ENCODE peak calls at places on chromosomes 11 and 22, in six cellular contexts. One of them, this sample, is unnamed.

GRCh38 chr11:24575392-24575791 is 78.5 kb downstream of the LUZP2 start:
- DNase-seq in adipocyte: peak; percentile 51
- DNase-seq in endodermal cell: no peak
- DNase-seq in IMR-90: peak; percentile 75
- DNase-seq in HCT116: no peak
- DNase-seq in colonic mucosa: no peak
- DNase-seq in this sample: no peak

GRCh38 chr11:87097582-87097981 is 59.8 kb downstream of the TMEM135 start:
- DNase-seq in IMR-90: peak; percentile 27
- DNase-seq in HCT116: peak; percentile 19
- DNase-seq in adipocyte: peak; percentile 31
- DNase-seq in colonic mucosa: peak; percentile 61
- DNase-seq in endodermal cell: peak; percentile 84
- DNase-seq in this sample: peak; percentile 95

GRCh38 chr22:36385491-36386350 is 2.0 kb downstream of the MYH9 start:
- DNase-seq in adipocyte: peak; percentile 68
- DNase-seq in endodermal cell: no peak
- DNase-seq in colonic mucosa: peak; percentile 58
- DNase-seq in IMR-90: no peak
- DNase-seq in HCT116: no peak
- DNase-seq in this sample: peak; percentile 67

GRCh38 chr11:132650969-132651720 is 881.2 kb downstream of the OPCML start:
- DNase-seq in adipocyte: no peak
- DNase-seq in colonic mucosa: no peak
- DNase-seq in HCT116: no peak
- DNase-seq in endodermal cell: no peak
- DNase-seq in IMR-90: no peak
- DNase-seq in this sample: no peak

GRCh38 chr22:35328472-35328885 is 28.8 kb downstream of the TOM1 start:
- DNase-seq in endodermal cell: no peak
- DNase-seq in HCT116: no peak
- DNase-seq in colonic mucosa: no peak
- DNase-seq in IMR-90: no peak
- DNase-seq in adipocyte: no peak
- DNase-seq in this sample: no peak

GRCh38 chr11:210122-210802 is 2.8 kb downstream of the RIC8A start:
- DNase-seq in adipocyte: peak; percentile 66
- DNase-seq in HCT116: no peak
- DNase-seq in endodermal cell: no peak
- DNase-seq in colonic mucosa: peak; percentile 15
- DNase-seq in IMR-90: peak; percentile 88
- DNase-seq in this sample: no peak

GRCh38 chr11:2797741-2798361 is 87.7 kb downstream of the CDKN1C start:
- DNase-seq in endodermal cell: peak; percentile 27
- DNase-seq in HCT116: no peak
- DNase-seq in IMR-90: no peak
- DNase-seq in colonic mucosa: peak; percentile 13
- DNase-seq in adipocyte: no peak
- DNase-seq in this sample: no peak

GRCh38 chr22:23152238-23153114 is 7.2 kb downstream of the RAB36 start:
- DNase-seq in endodermal cell: no peak
- DNase-seq in HCT116: no peak
- DNase-seq in IMR-90: no peak
- DNase-seq in adipocyte: no peak
- DNase-seq in colonic mucosa: no peak
- DNase-seq in this sample: peak; percentile 84

GRCh38 chr11:93323747-93324146 is 6.8 kb upstream of the DEUP1 start:
- DNase-seq in colonic mucosa: no peak
- DNase-seq in IMR-90: no peak
- DNase-seq in endodermal cell: no peak
- DNase-seq in HCT116: no peak
- DNase-seq in adipocyte: no peak
- DNase-seq in this sample: no peak

GRCh38 chr11:120112174-120112796 is 25.6 kb downstream of the TRIM29 start:
- DNase-seq in IMR-90: no peak
- DNase-seq in endodermal cell: peak; percentile 70
- DNase-seq in HCT116: no peak
- DNase-seq in colonic mucosa: no peak
- DNase-seq in adipocyte: no peak
- DNase-seq in this sample: peak; percentile 42

GRCh38 chr11:121930004-121930965 is 185.7 kb downstream of the BLID start:
- DNase-seq in adipocyte: peak; percentile 53
- DNase-seq in HCT116: no peak
- DNase-seq in colonic mucosa: no peak
- DNase-seq in endodermal cell: no peak
- DNase-seq in IMR-90: peak; percentile 13
- DNase-seq in this sample: no peak

GRCh38 chr11:57321388-57321995 is 3.3 kb downstream of the TNKS1BP1 start:
- DNase-seq in colonic mucosa: peak; percentile 62
- DNase-seq in HCT116: no peak
- DNase-seq in adipocyte: no peak
- DNase-seq in IMR-90: no peak
- DNase-seq in endodermal cell: no peak
- DNase-seq in this sample: no peak

GRCh38 chr11:73939096-73939495 is 11.7 kb upstream of the DNAJB13 start:
- DNase-seq in adipocyte: no peak
- DNase-seq in endodermal cell: no peak
- DNase-seq in colonic mucosa: no peak
- DNase-seq in HCT116: no peak
- DNase-seq in IMR-90: no peak
- DNase-seq in this sample: no peak

GRCh38 chr11:104000798-104001197 is 35.6 kb upstream of the DDI1 start:
- DNase-seq in colonic mucosa: no peak
- DNase-seq in endodermal cell: no peak
- DNase-seq in adipocyte: no peak
- DNase-seq in HCT116: no peak
- DNase-seq in IMR-90: peak; percentile 67
- DNase-seq in this sample: no peak

GRCh38 chr11:99015634-99016454 is 4.9 kb upstream of the CNTN5 start:
- DNase-seq in adipocyte: peak; percentile 78
- DNase-seq in endodermal cell: no peak
- DNase-seq in HCT116: peak; percentile 12
- DNase-seq in colonic mucosa: no peak
- DNase-seq in IMR-90: peak; percentile 51
- DNase-seq in this sample: peak; percentile 92

GRCh38 chr22:30423296-30423958 is 2.1 kb upstream of the MTFP1 start:
- DNase-seq in endodermal cell: no peak
- DNase-seq in adipocyte: no peak
- DNase-seq in HCT116: no peak
- DNase-seq in colonic mucosa: no peak
- DNase-seq in IMR-90: no peak
- DNase-seq in this sample: no peak

GRCh38 chr22:44828193-44828592 is 75.8 kb downstream of the ARHGAP8 start:
- DNase-seq in IMR-90: no peak
- DNase-seq in adipocyte: no peak
- DNase-seq in colonic mucosa: no peak
- DNase-seq in HCT116: no peak
- DNase-seq in endodermal cell: peak; percentile 90
- DNase-seq in this sample: peak; percentile 78

GRCh38 chr11:123594188-123594901 is 60.1 kb downstream of the SCN3B start:
- DNase-seq in endodermal cell: no peak
- DNase-seq in colonic mucosa: no peak
- DNase-seq in HCT116: no peak
- DNase-seq in adipocyte: no peak
- DNase-seq in IMR-90: peak; percentile 37
- DNase-seq in this sample: no peak

GRCh38 chr11:4626207-4627105 is 10.8 kb upstream of the OR51D1 start:
- DNase-seq in HCT116: peak; percentile 75
- DNase-seq in colonic mucosa: peak; percentile 83
- DNase-seq in adipocyte: peak; percentile 75
- DNase-seq in IMR-90: peak; percentile 79
- DNase-seq in endodermal cell: peak; percentile 92
- DNase-seq in this sample: peak; percentile 93

GRCh38 chr11:126506789-126507188 is 151.3 kb downstream of the ST3GAL4 start:
- DNase-seq in endodermal cell: no peak
- DNase-seq in HCT116: no peak
- DNase-seq in adipocyte: no peak
- DNase-seq in colonic mucosa: no peak
- DNase-seq in IMR-90: no peak
- DNase-seq in this sample: no peak

GRCh38 chr11:94749367-94749766 is 18.8 kb upstream of the AMOTL1 start:
- DNase-seq in colonic mucosa: no peak
- DNase-seq in adipocyte: no peak
- DNase-seq in endodermal cell: no peak
- DNase-seq in HCT116: no peak
- DNase-seq in IMR-90: no peak
- DNase-seq in this sample: no peak

GRCh38 chr11:79397252-79397651 is 43.6 kb downstream of the TENM4 start:
- DNase-seq in adipocyte: no peak
- DNase-seq in colonic mucosa: no peak
- DNase-seq in HCT116: no peak
- DNase-seq in endodermal cell: no peak
- DNase-seq in IMR-90: peak; percentile 61
- DNase-seq in this sample: no peak

GRCh38 chr11:73262851-73263495 is 9.2 kb upstream of the P2RY6 start:
- DNase-seq in IMR-90: peak; percentile 52
- DNase-seq in adipocyte: peak; percentile 22
- DNase-seq in endodermal cell: peak; percentile 31
- DNase-seq in colonic mucosa: no peak
- DNase-seq in HCT116: no peak
- DNase-seq in this sample: no peak

GRCh38 chr11:17581036-17581731 is 34.1 kb downstream of the OTOG start:
- DNase-seq in adipocyte: no peak
- DNase-seq in HCT116: no peak
- DNase-seq in endodermal cell: peak; percentile 35
- DNase-seq in IMR-90: no peak
- DNase-seq in colonic mucosa: no peak
- DNase-seq in this sample: no peak

GRCh38 chr11:19525276-19525675 is 187.4 kb upstream of the NAV2 start:
- DNase-seq in colonic mucosa: no peak
- DNase-seq in HCT116: no peak
- DNase-seq in endodermal cell: no peak
- DNase-seq in adipocyte: no peak
- DNase-seq in IMR-90: no peak
- DNase-seq in this sample: no peak

DNA sequence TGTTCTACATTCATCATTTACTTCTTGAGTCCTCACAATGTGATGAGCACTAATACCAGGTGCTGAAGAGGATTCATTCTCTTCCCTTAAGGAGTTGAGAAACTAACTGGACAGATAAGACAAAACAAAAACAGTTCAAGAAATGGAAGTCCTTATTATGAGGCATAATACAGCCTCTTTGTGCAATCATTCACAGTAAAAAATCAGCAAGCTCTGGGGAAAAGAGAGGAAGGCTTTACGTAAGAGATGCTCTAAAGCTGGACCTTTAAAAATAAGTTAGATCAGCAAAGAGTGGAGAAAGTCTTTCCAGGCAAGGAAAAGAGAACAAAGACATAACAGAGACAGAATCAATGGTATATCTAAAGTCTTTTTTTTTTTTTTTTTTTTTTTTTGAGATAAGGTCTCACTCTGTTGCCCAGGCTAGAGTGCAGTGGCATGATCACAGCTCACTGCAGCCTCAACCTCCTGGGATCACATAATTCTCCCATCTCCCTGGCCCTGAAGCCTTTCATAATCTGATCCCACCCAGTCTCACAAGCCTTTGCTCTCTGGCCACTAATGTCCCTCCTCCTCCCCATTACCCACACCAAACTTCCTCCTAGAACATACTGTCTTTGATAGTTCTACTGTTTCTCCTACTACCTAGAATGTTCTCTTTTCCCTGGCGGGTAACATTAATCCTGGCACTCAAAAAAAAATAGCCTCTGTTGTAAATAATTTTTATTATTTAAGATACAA is 40.9 kb downstream of the MRTFA start:
- DNase-seq in endodermal cell: no peak
- DNase-seq in IMR-90: no peak
- DNase-seq in colonic mucosa: no peak
- DNase-seq in HCT116: no peak
- DNase-seq in adipocyte: no peak
- DNase-seq in this sample: no peak
- H3K9ac ChIP-seq in endodermal cell: no peak overlapping the region
- H3K9ac ChIP-seq in IMR-90: no peak overlapping the region
- H3K9ac ChIP-seq in colonic mucosa: no peak overlapping the region
- H3K9ac ChIP-seq in HCT116: no peak overlapping the region
- H3K9ac ChIP-seq in adipocyte: no peak overlapping the region
- H3K9ac ChIP-seq in this sample: no peak overlapping the region

GRCh38 chr11:85772700-85773099 is 38.2 kb downstream of the SYTL2 start:
- DNase-seq in adipocyte: peak; percentile 37
- DNase-seq in colonic mucosa: no peak
- DNase-seq in endodermal cell: no peak
- DNase-seq in HCT116: no peak
- DNase-seq in IMR-90: peak; percentile 87
- DNase-seq in this sample: no peak

GRCh38 chr11:85774256-85775097 is 36.5 kb downstream of the SYTL2 start:
- DNase-seq in HCT116: no peak
- DNase-seq in endodermal cell: no peak
- DNase-seq in IMR-90: no peak
- DNase-seq in adipocyte: no peak
- DNase-seq in colonic mucosa: no peak
- DNase-seq in this sample: no peak

GRCh38 chr11:85768473-85769146 is 42.3 kb downstream of the SYTL2 start:
- DNase-seq in colonic mucosa: no peak
- DNase-seq in HCT116: no peak
- DNase-seq in endodermal cell: no peak
- DNase-seq in adipocyte: no peak
- DNase-seq in IMR-90: no peak
- DNase-seq in this sample: no peak

GRCh38 chr11:85769758-85770157 is 41.2 kb downstream of the SYTL2 start:
- DNase-seq in colonic mucosa: no peak
- DNase-seq in endodermal cell: no peak
- DNase-seq in IMR-90: no peak
- DNase-seq in HCT116: no peak
- DNase-seq in adipocyte: no peak
- DNase-seq in this sample: no peak

DNA sequence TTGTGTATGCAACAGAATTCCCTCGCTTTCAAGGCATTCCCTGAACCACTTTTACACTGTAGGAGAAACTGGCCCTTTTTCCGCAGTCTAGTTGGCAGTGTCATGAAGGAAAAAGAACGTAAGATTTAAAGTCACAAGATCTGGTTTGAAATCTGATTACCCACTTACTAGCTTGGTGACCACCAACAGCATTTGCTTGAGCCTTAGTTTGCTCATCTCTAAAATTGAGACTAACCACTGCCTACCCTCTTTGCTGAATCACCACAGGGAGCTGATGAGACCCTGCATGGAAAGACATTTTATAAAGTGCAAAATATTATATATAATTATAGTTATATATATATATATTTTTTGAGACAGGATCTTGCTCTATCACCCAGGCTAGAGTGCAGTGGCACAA is 39.4 kb downstream of the SYTL2 start:
- DNase-seq in endodermal cell: no peak
- DNase-seq in IMR-90: no peak
- DNase-seq in adipocyte: no peak
- DNase-seq in HCT116: no peak
- DNase-seq in colonic mucosa: no peak
- DNase-seq in this sample: no peak
- H3K9ac ChIP-seq in endodermal cell: no peak overlapping the region
- H3K9ac ChIP-seq in IMR-90: no peak overlapping the region
- H3K9ac ChIP-seq in adipocyte: no peak overlapping the region
- H3K9ac ChIP-seq in HCT116: no peak overlapping the region
- H3K9ac ChIP-seq in colonic mucosa: no peak overlapping the region
- H3K9ac ChIP-seq in this sample: no peak overlapping the region

GRCh38 chr11:12207384-12208150 is 97.2 kb downstream of the MICAL2 start:
- DNase-seq in adipocyte: peak; percentile 49
- DNase-seq in colonic mucosa: no peak
- DNase-seq in IMR-90: peak; percentile 86
- DNase-seq in HCT116: no peak
- DNase-seq in endodermal cell: no peak
- DNase-seq in this sample: no peak
- H3K9ac ChIP-seq in adipocyte: no peak overlapping the region
- H3K9ac ChIP-seq in colonic mucosa: no peak overlapping the region
- H3K9ac ChIP-seq in IMR-90: peak overlapping the region; percentile 3
- H3K9ac ChIP-seq in HCT116: no peak overlapping the region
- H3K9ac ChIP-seq in endodermal cell: no peak overlapping the region
- H3K9ac ChIP-seq in this sample: no peak overlapping the region

GRCh38 chr11:1236316-1237127 is 13.7 kb downstream of the MUC5B start:
- DNase-seq in IMR-90: no peak
- DNase-seq in adipocyte: no peak
- DNase-seq in colonic mucosa: no peak
- DNase-seq in HCT116: no peak
- DNase-seq in endodermal cell: peak; percentile 34
- DNase-seq in this sample: no peak
- H3K9ac ChIP-seq in IMR-90: no peak overlapping the region
- H3K9ac ChIP-seq in adipocyte: no peak overlapping the region
- H3K9ac ChIP-seq in colonic mucosa: no peak overlapping the region
- H3K9ac ChIP-seq in HCT116: no peak overlapping the region
- H3K9ac ChIP-seq in endodermal cell: no peak overlapping the region
- H3K9ac ChIP-seq in this sample: no peak overlapping the region

This sample was measured in Karpas-422.